ENCODE peak calls at places on chromosomes 11 and 22, in seven cellular contexts. P, O, L, I, V, Z and X are unnamed samples. For H3K4me1, the result is how much of the 10 kb centered on the place peaks cover.

GRCh38 chr11:62432695-62433094 is 13.9 kb downstream of the SCGB1A1 start:
- DNase-seq in P (no peak), O (no peak), L (no peak), I (no peak), V (no peak), Z (no peak), X (no peak)

GRCh38 chr22:42820075-42820763 is 36.9 kb downstream of the ARFGAP3 start:
- DNase-seq in P (peak), O (no peak), L (no peak), I (no peak), V (no peak), Z (no peak), X (no peak)

GRCh38 chr11:64339754-64340408 is at the start of gene CCDC88B:
- DNase-seq in P (no peak), O (peak), L (peak), I (no peak), V (peak), Z (no peak), X (no peak)

GRCh38 chr22:34111210-34111824 is 191.0 kb upstream of the LARGE1 start:
- DNase-seq in P (peak), O (no peak), L (no peak), I (peak), V (no peak), Z (no peak), X (peak)

GRCh38 chr22:35842954-35843353 is 125.3 kb downstream of the APOL5 start:
- DNase-seq in P (peak), O (no peak), L (no peak), I (peak), V (no peak), Z (no peak), X (no peak)

GRCh38 chr22:46129390-46130041 is 20.8 kb upstream of the PPARA start:
- DNase-seq in P (no peak), O (peak), L (peak), I (no peak), V (peak), Z (no peak), X (peak)

GRCh38 chr22:20764053-20764720 is 9.7 kb upstream of the SERPIND1 start:
- DNase-seq in P (no peak), O (no peak), L (no peak), I (no peak), V (no peak), Z (no peak), X (no peak)

GRCh38 chr11:85766801-85767200 is 44.1 kb downstream of the SYTL2 start:
- DNase-seq in P (no peak), O (no peak), L (no peak), I (no peak), V (no peak), Z (no peak), X (no peak)

GRCh38 chr22:40058265-40058664 is 63.5 kb downstream of the FAM83F start:
- DNase-seq in P (no peak), O (peak), L (no peak), I (no peak), V (no peak), Z (no peak), X (no peak)

GRCh38 chr11:20353829-20354434 is 9.6 kb upstream of the HTATIP2 start:
- DNase-seq in P (no peak), O (no peak), L (no peak), I (peak), V (no peak), Z (no peak), X (no peak)

GRCh38 chr11:33936745-33937612 is 45.1 kb upstream of the LMO2 start:
- DNase-seq in P (no peak), O (peak), L (peak), I (no peak), V (peak), Z (peak), X (peak)

GRCh38 chr11:86592659-86593451 is 79.6 kb downstream of the ME3 start:
- DNase-seq in P (peak), O (no peak), L (no peak), I (peak), V (no peak), Z (no peak), X (peak)

GRCh38 chr11:28524098-28524497 is 415.9 kb downstream of the METTL15 start:
- DNase-seq in P (no peak), O (no peak), L (no peak), I (no peak), V (no peak), Z (no peak), X (no peak)

GRCh38 chr22:28989035-28989464 is 72.6 kb downstream of the C22orf31 start:
- DNase-seq in P (no peak), O (no peak), L (peak), I (no peak), V (no peak), Z (no peak), X (peak)

GRCh38 chr11:45917286-45917622 is 423 bp downstream of the PEX16 start:
- DNase-seq in P (no peak), O (no peak), L (peak), I (no peak), V (no peak), Z (no peak), X (no peak)

GRCh38 chr11:45919276-45919675 is 1.6 kb upstream of the PEX16 start:
- DNase-seq in P (no peak), O (no peak), L (peak), I (no peak), V (peak), Z (no peak), X (no peak)

GRCh38 chr11:45919806-45920530 is 2.3 kb upstream of the PEX16 start:
- DNase-seq in P (no peak), O (peak), L (peak), I (no peak), V (peak), Z (peak), X (no peak)

GRCh38 chr11:45917623-45918330 is at the start of gene PEX16:
- DNase-seq in P (peak), O (peak), L (peak), I (peak), V (peak), Z (peak), X (peak)

GRCh38 chr11:45918331-45918941 is 759 bp upstream of the PEX16 start:
- DNase-seq in P (peak), O (peak), L (peak), I (peak), V (peak), Z (peak), X (peak)
- H3K27ac ChIP-seq in P (no peak), O (peak), L (peak), I (no peak), V (peak), Z (peak), X (peak)

DNA sequence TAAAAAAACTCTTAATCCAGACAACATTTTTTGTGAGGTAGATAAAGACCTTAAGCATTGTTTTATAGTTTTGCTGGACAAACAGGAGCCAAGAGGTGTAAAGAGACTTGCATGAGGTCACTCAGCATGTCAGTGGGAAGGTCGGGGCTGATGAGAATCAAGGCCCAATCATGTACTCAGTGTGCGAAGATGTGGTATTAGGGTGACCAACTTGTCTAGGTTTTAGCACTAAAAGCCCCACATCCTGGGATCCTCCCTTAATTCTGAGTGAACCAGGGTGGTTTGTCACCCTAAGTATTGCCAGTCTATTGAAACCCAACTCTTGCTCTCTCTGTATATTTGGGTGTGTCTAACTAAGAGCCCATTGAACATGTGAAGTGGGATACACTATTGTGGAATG is 19.5 kb upstream of the SORL1-AS1 start:
- DNase-seq in P (no peak), O (no peak), L (no peak), I (no peak), V (no peak), Z (no peak), X (no peak)
- H3K4me1 ChIP-seq in P (under half), O (under half), L (under half), I (under half), V (under half), Z (under half), X (under half)

GRCh38 chr11:74019860-74020259 is 11.0 kb upstream of the UCP3 start:
- DNase-seq in P (no peak), O (no peak), L (no peak), I (no peak), V (no peak), Z (no peak), X (no peak)
- H3K27ac ChIP-seq in P (no peak), O (peak), L (peak), I (no peak), V (peak), Z (no peak), X (no peak)

DNA sequence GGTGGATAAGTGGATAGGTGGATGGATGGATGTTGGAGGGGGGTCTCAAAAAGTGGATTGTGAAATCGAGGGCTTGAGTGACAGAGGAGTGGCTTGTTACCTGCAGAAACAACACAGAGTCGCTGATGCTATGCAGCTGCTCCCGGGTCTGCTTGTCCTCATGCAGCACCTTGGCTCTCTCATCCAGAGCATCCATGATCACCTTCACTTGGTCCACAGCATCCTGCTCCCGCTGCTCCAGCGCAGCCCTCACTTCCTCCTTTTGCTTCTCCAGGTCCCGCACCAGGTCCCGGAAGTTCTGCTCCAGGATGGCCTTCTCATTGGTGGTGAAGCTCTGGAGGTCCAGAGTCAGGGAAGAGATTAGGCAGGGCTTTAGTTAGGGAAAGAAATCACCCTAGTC is 10.7 kb downstream of the TRIM29 start:
- DNase-seq in P (no peak), O (no peak), L (peak), I (no peak), V (peak), Z (no peak), X (no peak)
- H3K4me1 ChIP-seq in P (under half), O (under half), L (under half), I (under half), V (under half), Z (under half), X (under half)

DNA sequence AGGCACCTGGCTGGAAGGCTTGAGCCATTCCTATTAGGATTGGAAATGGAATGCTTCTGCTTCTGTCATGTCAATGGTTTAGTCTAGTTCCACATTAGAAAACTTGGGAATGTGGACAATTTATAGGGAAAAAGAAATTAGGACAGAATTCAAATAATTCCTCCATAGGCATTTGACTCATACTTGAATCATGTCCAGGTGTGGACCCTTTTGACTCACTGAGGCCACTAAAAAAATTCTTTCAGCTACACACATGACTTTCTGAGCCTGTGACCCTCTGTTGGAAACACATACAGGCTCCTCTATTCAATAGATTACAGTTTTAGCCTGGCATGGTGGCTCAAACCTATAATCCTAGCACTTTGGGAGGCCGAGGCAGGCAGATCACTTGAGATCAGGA is 100.5 kb downstream of the RASSF10 start:
- DNase-seq in P (no peak), O (no peak), L (no peak), I (no peak), V (no peak), Z (no peak), X (no peak)
- H3K27ac ChIP-seq in P (no peak), O (no peak), L (no peak), I (no peak), V (no peak), Z (no peak), X (no peak)

GRCh38 chr11:72743321-72744221 is 8.6 kb downstream of the ARAP1 start:
- DNase-seq in P (no peak), O (no peak), L (peak), I (no peak), V (peak), Z (no peak), X (no peak)

GRCh38 chr11:72740562-72741428 is 11.4 kb downstream of the ARAP1 start:
- DNase-seq in P (no peak), O (no peak), L (peak), I (no peak), V (peak), Z (no peak), X (no peak)

GRCh38 chr11:72741429-72741833 is 10.8 kb downstream of the ARAP1 start:
- DNase-seq in P (no peak), O (no peak), L (peak), I (no peak), V (peak), Z (no peak), X (no peak)

GRCh38 chr11:72742522-72743320 is 9.5 kb downstream of the ARAP1 start:
- DNase-seq in P (no peak), O (no peak), L (peak), I (no peak), V (peak), Z (no peak), X (no peak)

GRCh38 chr11:72741849-72742521 is 10.2 kb downstream of the ARAP1 start:
- DNase-seq in P (no peak), O (no peak), L (peak), I (no peak), V (peak), Z (no peak), X (no peak)
- H3K4me1 ChIP-seq in P (under half), O (under half), L (under half), I (under half), V (under half), Z (under half), X (under half)

DNA sequence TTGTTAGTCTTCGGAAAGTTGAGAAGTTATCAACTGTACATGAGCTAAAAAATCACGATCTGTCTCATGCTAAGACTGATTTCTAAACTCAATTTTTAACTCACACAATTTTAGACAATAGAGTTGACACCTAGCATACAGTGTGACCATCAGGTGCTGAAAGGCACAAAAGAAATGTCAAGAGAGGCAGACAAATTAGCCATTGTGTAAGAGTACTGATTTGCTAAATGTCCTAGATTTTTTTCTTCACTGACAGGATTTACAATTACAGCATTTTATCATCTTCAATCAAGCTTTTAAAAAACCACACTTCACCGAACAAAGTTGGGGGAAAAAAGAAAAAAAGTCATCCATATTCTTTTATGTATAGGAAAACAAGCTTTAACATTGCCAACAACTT is 7.0 kb downstream of the LGR4 start:
- DNase-seq in P (no peak), O (no peak), L (no peak), I (no peak), V (no peak), Z (no peak), X (no peak)
- H3K27ac ChIP-seq in P (no peak), O (no peak), L (peak), I (no peak), V (no peak), Z (no peak), X (peak)